ENCODE peak calls at places on chromosome 3, in four cellular contexts. Z is T-helper 9 cell; Q is activated T-helper 2 cell treated with anti-CD3 and anti-CD28 coated beads, Interferon-gamma antibody, Interleukin-2, Interleukin-4, amounts not matched to agents 10 μg/mL and 5 μg/mL and 100 μg/mL, durations not matched to agents 14 hours and 24 hours and 36 hours; C is M059J. K is an unnamed sample.

GRCh38 chr3:170534232-170534631 is 51.6 kb downstream of the SLC7A14 start:
- DNase-seq in Z (no peak), Q (no peak), C (no peak), K (no peak)

GRCh38 chr3:124599147-124599765 is 131.0 kb upstream of the UMPS start:
- DNase-seq in Z (no peak), Q (no peak), C (no peak), K (no peak)

GRCh38 chr3:33313331-33313730 is 36.1 kb downstream of the FBXL2 start:
- DNase-seq in Z (no peak), Q (no peak), C (peak), K (no peak)

GRCh38 chr3:159762238-159762637 is 226.4 kb upstream of the IL12A start:
- DNase-seq in Z (no peak), Q (no peak), C (peak), K (no peak)

GRCh38 chr3:189776163-189776824 is 145.1 kb downstream of the TP63 start:
- DNase-seq in Z (no peak), Q (no peak), C (no peak), K (no peak)

GRCh38 chr3:45832691-45833090 is 9.2 kb downstream of the LZTFL1 start:
- DNase-seq in Z (no peak), Q (no peak), C (peak), K (peak)

GRCh38 chr3:179000659-179001058 is 71.0 kb downstream of the ZMAT3 start:
- DNase-seq in Z (no peak), Q (no peak), C (no peak), K (no peak)

GRCh38 chr3:133401374-133402135 is 1.7 kb downstream of the BFSP2 start:
- DNase-seq in Z (no peak), Q (no peak), C (peak), K (no peak)

GRCh38 chr3:14822875-14823807 is 4.4 kb downstream of the FGD5 start:
- DNase-seq in Z (no peak), Q (no peak), C (no peak), K (no peak)

GRCh38 chr3:135706758-135707375 is 258.7 kb upstream of the PPP2R3A start:
- DNase-seq in Z (no peak), Q (no peak), C (peak), K (no peak)

GRCh38 chr3:142459929-142460328 is 12.1 kb upstream of the XRN1 start:
- DNase-seq in Z (no peak), Q (no peak), C (no peak), K (no peak)

GRCh38 chr3:150970665-150971327 is 1.7 kb downstream of the CLRN1 start:
- DNase-seq in Z (no peak), Q (no peak), C (peak), K (no peak)

GRCh38 chr3:56251343-56251945 is 216.8 kb downstream of the ERC2 start:
- DNase-seq in Z (no peak), Q (no peak), C (peak), K (peak)

GRCh38 chr3:194874206-194874605 is 188.5 kb downstream of the FAM43A start:
- DNase-seq in Z (no peak), Q (no peak), C (no peak), K (no peak)

GRCh38 chr3:172115787-172116186 is 76.4 kb downstream of the FNDC3B start:
- DNase-seq in Z (no peak), Q (no peak), C (no peak), K (no peak)

GRCh38 chr3:65883614-65884013 is 155.1 kb downstream of the MAGI1 start:
- DNase-seq in Z (no peak), Q (no peak), C (peak), K (no peak)

GRCh38 chr3:13015286-13016082 is 57.7 kb downstream of the IQSEC1 start:
- DNase-seq in Z (peak), Q (peak), C (no peak), K (peak)

GRCh38 chr3:101635954-101636798 is 40.8 kb downstream of the ZBTB11 start:
- DNase-seq in Z (peak), Q (peak), C (peak), K (peak)

GRCh38 chr3:12049675-12050074 is 45.5 kb downstream of the SYN2 start:
- DNase-seq in Z (no peak), Q (no peak), C (peak), K (no peak)

GRCh38 chr3:187069857-187070516 is 69.3 kb downstream of the RPL39L start:
- DNase-seq in Z (no peak), Q (no peak), C (no peak), K (no peak)

GRCh38 chr3:67683522-67683921 is 29.1 kb upstream of the SUCLG2 start:
- DNase-seq in Z (no peak), Q (no peak), C (no peak), K (peak)

GRCh38 chr3:171459130-171459941 is 869 bp downstream of the TNIK start:
- DNase-seq in Z (peak), Q (peak), C (peak), K (no peak)

GRCh38 chr3:22565393-22565792 is 637.7 kb upstream of the UBE2E2 start:
- DNase-seq in Z (no peak), Q (no peak), C (no peak), K (no peak)

GRCh38 chr3:23889950-23890349 is 26.8 kb downstream of the NKIRAS1 start:
- DNase-seq in Z (no peak), Q (no peak), C (no peak), K (no peak)

GRCh38 chr3:66463734-66464511 is 36.9 kb downstream of the LRIG1 start:
- DNase-seq in Z (no peak), Q (no peak), C (no peak), K (no peak)

GRCh38 chr3:143998266-143998665 is 26.6 kb downstream of the DIPK2A start:
- DNase-seq in Z (no peak), Q (no peak), C (peak), K (no peak)

GRCh38 chr3:47017504-47018268 is 38.2 kb downstream of the NBEAL2 start:
- DNase-seq in Z (no peak), Q (no peak), C (peak), K (no peak)

GRCh38 chr3:52983828-52984227 is 62.0 kb downstream of the SFMBT1 start:
- DNase-seq in Z (no peak), Q (no peak), C (no peak), K (no peak)

GRCh38 chr3:181711325-181712135 is at the start of gene SOX2:
- DNase-seq in Z (no peak), Q (no peak), C (peak), K (peak)

GRCh38 chr3:197750396-197750831 is 731 bp downstream of the FYTTD1 start:
- DNase-seq in Z (peak), Q (peak), C (peak), K (peak)

GRCh38 chr3:194711913-194712312 is 26.2 kb downstream of the FAM43A start:
- DNase-seq in Z (no peak), Q (no peak), C (peak), K (no peak)

GRCh38 chr3:115968871-115969270 is 345.6 kb downstream of the GAP43 start:
- DNase-seq in Z (no peak), Q (no peak), C (no peak), K (no peak)

GRCh38 chr3:133965033-133965570 is 64.6 kb downstream of the SLCO2A1 start:
- DNase-seq in Z (no peak), Q (no peak), C (no peak), K (no peak)

K was measured in OCI-LY7.